ENCODE peak calls at places on chromosome 17, in seven cellular contexts. A is HFF-Myc, B is PC-9, T is AG04450, S is tibial artery, Q is GM12865, Z is upper lobe of right lung. H is an unnamed sample.

GRCh38 chr17:64139542-64139941 is 9.6 kb upstream of the ERN1 start:
- DNase-seq in A (no peak), B (no peak), T (no peak), S (no peak), Q (no peak), Z (no peak), H (no peak)

GRCh38 chr17:37081287-37081686 is 132.5 kb downstream of the AATF start:
- DNase-seq in A (no peak), B (no peak), T (no peak), S (no peak), Q (no peak), Z (no peak), H (no peak)

GRCh38 chr17:44779211-44780025 is 20.6 kb downstream of the ADAM11 start:
- DNase-seq in A (no peak), B (peak), T (peak), S (peak), Q (peak), Z (peak), H (no peak)

GRCh38 chr17:37770631-37771518 is 26.0 kb upstream of the HNF1B start:
- DNase-seq in A (no peak), B (peak), T (no peak), S (no peak), Q (peak), Z (peak), H (no peak)

GRCh38 chr17:17633310-17633709 is 41.8 kb upstream of the PEMT start:
- DNase-seq in A (no peak), B (no peak), T (no peak), S (no peak), Q (no peak), Z (no peak), H (no peak)

GRCh38 chr17:69869667-69870066 is 205.4 kb upstream of the KCNJ16 start:
- DNase-seq in A (no peak), B (no peak), T (no peak), S (no peak), Q (peak), Z (no peak), H (no peak)

GRCh38 chr17:21816592-21817567 is 124.6 kb downstream of the KCNJ18 start:
- DNase-seq in A (no peak), B (peak), T (no peak), S (no peak), Q (no peak), Z (no peak), H (no peak)

GRCh38 chr17:29588561-29589411 is 662 bp downstream of the GIT1 start:
- DNase-seq in A (no peak), B (no peak), T (no peak), S (no peak), Q (peak), Z (peak), H (no peak)

GRCh38 chr17:49987681-49988441 is 7.2 kb downstream of the DLX3 start:
- DNase-seq in A (no peak), B (no peak), T (no peak), S (no peak), Q (no peak), Z (peak), H (no peak)

GRCh38 chr17:1491406-1492248 is 859 bp downstream of the MYO1C start:
- DNase-seq in A (no peak), B (no peak), T (no peak), S (peak), Q (peak), Z (peak), H (no peak)

GRCh38 chr17:77677210-77677609 is 281.3 kb upstream of the TNRC6C start:
- DNase-seq in A (peak), B (no peak), T (no peak), S (no peak), Q (no peak), Z (no peak), H (no peak)

GRCh38 chr17:2545393-2545792 is 33.7 kb upstream of the METTL16 start:
- DNase-seq in A (no peak), B (no peak), T (no peak), S (no peak), Q (no peak), Z (peak), H (no peak)

GRCh38 chr17:48499248-48499647 is 31.6 kb downstream of the HOXB1 start:
- DNase-seq in A (no peak), B (peak), T (no peak), S (no peak), Q (no peak), Z (no peak), H (no peak)

GRCh38 chr17:37493249-37494027 is 3.7 kb downstream of the DUSP14 start:
- DNase-seq in A (no peak), B (peak), T (peak), S (no peak), Q (no peak), Z (no peak), H (peak)

GRCh38 chr17:28849281-28849680 is 5.5 kb upstream of the ERAL1 start:
- DNase-seq in A (no peak), B (no peak), T (no peak), S (no peak), Q (no peak), Z (no peak), H (no peak)

GRCh38 chr17:63452979-63453551 is 7.0 kb upstream of the CYB561 start:
- DNase-seq in A (no peak), B (no peak), T (no peak), S (no peak), Q (no peak), Z (no peak), H (no peak)

GRCh38 chr17:1153795-1154546 is 25.8 kb downstream of the ABR start:
- DNase-seq in A (no peak), B (peak), T (peak), S (peak), Q (no peak), Z (peak), H (peak)

GRCh38 chr17:67503184-67503583 is 126.1 kb downstream of the PITPNC1 start:
- DNase-seq in A (no peak), B (peak), T (no peak), S (no peak), Q (no peak), Z (no peak), H (no peak)

GRCh38 chr17:17394494-17394893 is 82.3 kb upstream of the MED9 start:
- DNase-seq in A (no peak), B (no peak), T (no peak), S (no peak), Q (no peak), Z (no peak), H (no peak)

GRCh38 chr17:27996157-27997043 is 46.1 kb upstream of the NLK start:
- DNase-seq in A (no peak), B (no peak), T (no peak), S (no peak), Q (no peak), Z (no peak), H (no peak)

GRCh38 chr17:41258406-41258805 is 3.2 kb downstream of the KRTAP9-9 start:
- DNase-seq in A (no peak), B (no peak), T (no peak), S (no peak), Q (no peak), Z (no peak), H (no peak)

GRCh38 chr17:40550608-40551007 is 14.7 kb downstream of the CCR7 start:
- DNase-seq in A (no peak), B (peak), T (no peak), S (peak), Q (no peak), Z (peak), H (no peak)

GRCh38 chr17:15247891-15248529 is 17.1 kb downstream of the PMP22 start:
- DNase-seq in A (no peak), B (no peak), T (no peak), S (no peak), Q (no peak), Z (no peak), H (no peak)

GRCh38 chr17:43655702-43656275 is 5.9 kb downstream of the MEOX1 start:
- DNase-seq in A (no peak), B (no peak), T (no peak), S (no peak), Q (peak), Z (no peak), H (no peak)

GRCh38 chr17:50146927-50147640 is 3.4 kb downstream of the PPP1R9B start:
- DNase-seq in A (no peak), B (no peak), T (no peak), S (peak), Q (peak), Z (no peak), H (no peak)

GRCh38 chr17:47741109-47741792 is 8.2 kb downstream of the TBX21 start:
- DNase-seq in A (no peak), B (no peak), T (no peak), S (no peak), Q (no peak), Z (no peak), H (no peak)

GRCh38 chr17:33976816-33977215 is 278.3 kb upstream of the CCL2 start:
- DNase-seq in A (no peak), B (no peak), T (no peak), S (no peak), Q (no peak), Z (no peak), H (no peak)

GRCh38 chr17:45374501-45374900 is 57.7 kb upstream of the MAP3K14 start:
- DNase-seq in A (no peak), B (no peak), T (no peak), S (no peak), Q (no peak), Z (no peak), H (no peak)

GRCh38 chr17:48997827-48998556 is 807 bp downstream of the IGF2BP1 start:
- DNase-seq in A (no peak), B (no peak), T (no peak), S (no peak), Q (no peak), Z (no peak), H (no peak)

GRCh38 chr17:66227212-66228045 is 1.8 kb downstream of the APOH start:
- DNase-seq in A (no peak), B (no peak), T (no peak), S (no peak), Q (no peak), Z (no peak), H (no peak)

GRCh38 chr17:44323359-44324091 is 1.1 kb downstream of the SLC25A39 start:
- DNase-seq in A (no peak), B (no peak), T (no peak), S (no peak), Q (no peak), Z (no peak), H (no peak)

GRCh38 chr17:68775969-68776368 is 174.8 kb upstream of the FAM20A start:
- DNase-seq in A (no peak), B (no peak), T (no peak), S (no peak), Q (no peak), Z (no peak), H (no peak)

GRCh38 chr17:43768382-43768781 is 9.8 kb upstream of the SOST start:
- DNase-seq in A (no peak), B (no peak), T (no peak), S (peak), Q (peak), Z (peak), H (no peak)

GRCh38 chr17:82927311-82927660 is 87.5 kb upstream of the ZNF750 start:
- DNase-seq in A (no peak), B (no peak), T (no peak), S (no peak), Q (no peak), Z (no peak), H (no peak)

GRCh38 chr17:65121368-65121767 is 15.8 kb upstream of the RGS9 start:
- DNase-seq in A (no peak), B (no peak), T (no peak), S (no peak), Q (no peak), Z (no peak), H (no peak)

GRCh38 chr17:42409467-42410351 is 13.3 kb downstream of the CAVIN1 start:
- DNase-seq in A (peak), B (peak), T (peak), S (peak), Q (no peak), Z (peak), H (no peak)

GRCh38 chr17:68627956-68628355 is 26.8 kb upstream of the FAM20A start:
- DNase-seq in A (no peak), B (no peak), T (no peak), S (no peak), Q (no peak), Z (no peak), H (no peak)

GRCh38 chr17:83002118-83002805 is 77.1 kb upstream of the METRNL start:
- DNase-seq in A (no peak), B (no peak), T (no peak), S (no peak), Q (no peak), Z (peak), H (no peak)

GRCh38 chr17:67518881-67519280 is 141.8 kb downstream of the PITPNC1 start:
- DNase-seq in A (no peak), B (no peak), T (no peak), S (no peak), Q (no peak), Z (no peak), H (no peak)

GRCh38 chr17:72883351-72883750 is 209.1 kb downstream of the SLC39A11 start:
- DNase-seq in A (no peak), B (no peak), T (no peak), S (no peak), Q (no peak), Z (no peak), H (no peak)
- H3K4me3 ChIP-seq in A (no peak), B (no peak), T (no peak), S (no peak), Q (no peak), Z (no peak), H (no peak)

GRCh38 chr17:75517277-75517865 is 1.0 kb downstream of the TSEN54 start:
- DNase-seq in A (no peak), B (peak), T (no peak), S (no peak), Q (peak), Z (peak), H (no peak)
- TF ChIP-seq CTCF in A (no peak), B (no peak), T (no peak), S (no peak), Q (peak), Z (peak), H (no peak)

GRCh38 chr17:59366040-59366757 is 34.7 kb downstream of the YPEL2 start:
- DNase-seq in A (no peak), B (peak), T (no peak), S (no peak), Q (no peak), Z (no peak), H (no peak)
- H3K4me3 ChIP-seq in A (no peak), B (no peak), T (no peak), S (no peak), Q (no peak), Z (no peak), H (no peak)

GRCh38 chr17:3554440-3554839 is 3.2 kb downstream of the TRPV3 start:
- DNase-seq in A (no peak), B (no peak), T (no peak), S (no peak), Q (no peak), Z (no peak), H (no peak)

GRCh38 chr17:3549610-3550162 is 7.9 kb downstream of the TRPV3 start:
- DNase-seq in A (no peak), B (no peak), T (no peak), S (no peak), Q (no peak), Z (no peak), H (no peak)

GRCh38 chr17:3552916-3553315 is 4.7 kb downstream of the TRPV3 start:
- DNase-seq in A (no peak), B (no peak), T (no peak), S (no peak), Q (no peak), Z (no peak), H (no peak)

GRCh38 chr17:3553419-3554401 is 3.9 kb downstream of the TRPV3 start:
- DNase-seq in A (no peak), B (no peak), T (no peak), S (no peak), Q (no peak), Z (no peak), H (no peak)

DNA sequence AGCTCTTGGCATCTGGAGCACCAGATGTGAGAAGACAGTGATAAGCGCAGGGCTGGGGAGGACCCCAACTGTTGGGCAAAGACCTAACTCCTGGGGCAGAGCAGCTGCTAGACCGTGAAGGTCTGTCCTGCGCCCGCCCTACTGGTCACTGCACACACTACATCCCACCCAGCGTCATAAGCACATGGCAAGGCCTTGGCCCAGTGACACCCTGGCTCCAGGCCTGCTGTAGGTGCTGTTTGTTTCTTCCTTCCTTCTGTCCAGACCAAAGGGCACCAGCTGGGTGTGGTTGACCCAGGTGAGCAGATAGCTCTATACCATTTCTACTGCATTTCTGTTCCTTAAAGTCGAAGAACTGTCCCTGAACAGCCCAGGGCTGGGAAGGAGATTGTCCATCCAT is 6.4 kb downstream of the TRPV3 start:
- DNase-seq in A (no peak), B (no peak), T (no peak), S (no peak), Q (no peak), Z (no peak), H (no peak)
- TF ChIP-seq CTCF in A (peak), B (no peak), T (peak), S (no peak), Q (no peak), Z (no peak), H (no peak)

GRCh38 chr17:32126746-32127145 is 15.6 kb upstream of the RHOT1 start:
- DNase-seq in A (no peak), B (no peak), T (no peak), S (no peak), Q (no peak), Z (no peak), H (no peak)
- H3K4me3 ChIP-seq in A (peak), B (peak), T (no peak), S (peak), Q (peak), Z (peak), H (no peak)

GRCh38 chr17:39225974-39226683 is 384 bp upstream of the STAC2 start:
- DNase-seq in A (no peak), B (no peak), T (no peak), S (peak), Q (no peak), Z (no peak), H (no peak)

GRCh38 chr17:39223907-39224777 is 1.6 kb downstream of the STAC2 start:
- DNase-seq in A (no peak), B (no peak), T (no peak), S (no peak), Q (no peak), Z (no peak), H (no peak)

GRCh38 chr17:39222866-39223834 is 2.6 kb downstream of the STAC2 start:
- DNase-seq in A (no peak), B (no peak), T (no peak), S (no peak), Q (no peak), Z (no peak), H (no peak)

GRCh38 chr17:39225308-39225973 is at the start of gene STAC2:
- DNase-seq in A (no peak), B (no peak), T (no peak), S (no peak), Q (no peak), Z (no peak), H (no peak)

GRCh38 chr17:39224778-39225307 is 902 bp downstream of the STAC2 start:
- DNase-seq in A (no peak), B (no peak), T (no peak), S (no peak), Q (no peak), Z (no peak), H (no peak)
- TF ChIP-seq CTCF in A (no peak), B (no peak), T (no peak), S (no peak), Q (no peak), Z (no peak), H (no peak)

GRCh38 chr17:75361996-75362395 is 43.5 kb downstream of the GRB2 start:
- DNase-seq in A (no peak), B (no peak), T (no peak), S (no peak), Q (no peak), Z (no peak), H (no peak)

GRCh38 chr17:75365931-75366275 is 39.6 kb downstream of the GRB2 start:
- DNase-seq in A (no peak), B (no peak), T (no peak), S (no peak), Q (no peak), Z (no peak), H (no peak)

GRCh38 chr17:75364078-75364477 is 41.4 kb downstream of the GRB2 start:
- DNase-seq in A (peak), B (peak), T (peak), S (no peak), Q (no peak), Z (no peak), H (peak)

GRCh38 chr17:75365009-75365930 is 40.2 kb downstream of the GRB2 start:
- DNase-seq in A (no peak), B (no peak), T (no peak), S (no peak), Q (no peak), Z (no peak), H (no peak)

GRCh38 chr17:75361344-75361743 is 44.1 kb downstream of the GRB2 start:
- DNase-seq in A (no peak), B (no peak), T (no peak), S (no peak), Q (no peak), Z (no peak), H (no peak)
- H3K4me3 ChIP-seq in A (no peak), B (no peak), T (no peak), S (no peak), Q (no peak), Z (no peak), H (no peak)

GRCh38 chr17:8154608-8155152 is 2.5 kb upstream of the PER1 start:
- DNase-seq in A (no peak), B (no peak), T (no peak), S (no peak), Q (no peak), Z (no peak), H (no peak)

GRCh38 chr17:8153957-8154607 is 1.9 kb upstream of the PER1 start:
- DNase-seq in A (peak), B (peak), T (peak), S (peak), Q (peak), Z (peak), H (peak)

GRCh38 chr17:8153550-8153956 is 1.3 kb upstream of the PER1 start:
- DNase-seq in A (peak), B (no peak), T (peak), S (peak), Q (no peak), Z (peak), H (peak)

GRCh38 chr17:8156174-8156992 is 4.2 kb upstream of the PER1 start:
- DNase-seq in A (peak), B (peak), T (peak), S (peak), Q (peak), Z (peak), H (peak)

DNA sequence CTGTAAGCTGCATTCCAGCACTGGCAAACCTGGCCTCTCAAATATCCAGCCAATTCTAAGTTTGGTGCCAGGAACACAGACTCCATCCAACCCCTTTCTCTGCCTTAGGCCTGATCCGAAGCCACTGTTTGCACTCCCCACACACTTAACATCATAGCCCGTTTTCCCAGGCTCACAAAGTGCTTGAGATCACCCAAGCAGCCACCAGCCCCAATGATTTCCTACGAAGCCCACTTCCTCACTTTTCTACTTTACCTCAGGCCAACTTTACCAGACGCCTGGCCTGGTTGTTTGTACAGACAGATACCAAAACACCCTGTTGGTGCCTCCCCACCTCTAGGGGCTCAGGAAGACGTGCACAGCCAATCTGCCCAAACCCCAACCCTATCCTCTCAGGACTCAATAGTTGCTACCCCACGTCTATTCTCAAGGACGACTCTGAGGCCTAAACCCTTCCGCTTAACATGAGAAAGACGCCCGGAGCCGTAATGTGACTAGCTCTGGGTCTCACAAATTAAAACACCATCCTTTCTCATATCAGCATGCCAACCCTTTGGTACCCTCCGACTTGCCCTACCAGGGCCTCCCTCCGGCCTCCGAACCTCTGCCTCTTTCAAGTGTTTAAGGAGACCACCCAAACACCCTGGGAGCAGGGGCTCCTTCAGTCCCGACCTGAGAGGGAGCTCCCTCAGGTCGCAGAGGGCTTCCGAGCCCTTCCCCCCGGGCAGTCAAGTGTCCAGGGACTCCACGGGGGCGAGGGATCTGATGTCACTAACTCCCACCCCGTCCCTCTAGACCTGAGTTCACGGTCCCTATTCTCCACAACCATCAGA is 3.4 kb upstream of the PER1 start:
- DNase-seq in A (no peak), B (no peak), T (no peak), S (no peak), Q (no peak), Z (no peak), H (no peak)
- TF ChIP-seq CTCF in A (no peak), B (no peak), T (no peak), S (no peak), Q (no peak), Z (no peak), H (no peak)